ENCODE peak calls at places on chromosome 3, in ten cellular contexts. One of them, this sample, is unnamed.

GRCh38 chr3:43692971-43693370 is 2.2 kb downstream of the ABHD5 start:
- DNase-seq in neural crest cell: no peak
- DNase-seq in adrenal gland: no peak
- DNase-seq in GM12864: no peak
- DNase-seq in heart left ventricle: no peak
- DNase-seq in tibial nerve: no peak
- DNase-seq in transverse colon: no peak
- DNase-seq in retinal pigment epithelial cell: no peak
- DNase-seq in fibroblast of mammary gland: no peak
- DNase-seq in omental fat pad: no peak
- DNase-seq in this sample: no peak

GRCh38 chr3:22007376-22007775 is 256.4 kb upstream of the ZNF385D start:
- DNase-seq in neural crest cell: no peak
- DNase-seq in adrenal gland: no peak
- DNase-seq in GM12864: no peak
- DNase-seq in heart left ventricle: no peak
- DNase-seq in tibial nerve: no peak
- DNase-seq in transverse colon: no peak
- DNase-seq in retinal pigment epithelial cell: no peak
- DNase-seq in fibroblast of mammary gland: peak
- DNase-seq in omental fat pad: no peak
- DNase-seq in this sample: no peak

GRCh38 chr3:66472313-66473134 is 28.3 kb downstream of the LRIG1 start:
- DNase-seq in neural crest cell: no peak
- DNase-seq in adrenal gland: no peak
- DNase-seq in GM12864: peak
- DNase-seq in heart left ventricle: no peak
- DNase-seq in tibial nerve: no peak
- DNase-seq in transverse colon: peak
- DNase-seq in retinal pigment epithelial cell: no peak
- DNase-seq in fibroblast of mammary gland: peak
- DNase-seq in omental fat pad: no peak
- DNase-seq in this sample: peak

GRCh38 chr3:51123531-51123930 is 261.6 kb upstream of the MANF start:
- DNase-seq in neural crest cell: no peak
- DNase-seq in adrenal gland: no peak
- DNase-seq in GM12864: no peak
- DNase-seq in heart left ventricle: no peak
- DNase-seq in tibial nerve: no peak
- DNase-seq in transverse colon: no peak
- DNase-seq in retinal pigment epithelial cell: no peak
- DNase-seq in fibroblast of mammary gland: no peak
- DNase-seq in omental fat pad: no peak
- DNase-seq in this sample: no peak

GRCh38 chr3:133384331-133385027 is 15.4 kb upstream of the BFSP2 start:
- DNase-seq in neural crest cell: peak
- DNase-seq in adrenal gland: peak
- DNase-seq in GM12864: no peak
- DNase-seq in heart left ventricle: peak
- DNase-seq in tibial nerve: peak
- DNase-seq in transverse colon: peak
- DNase-seq in retinal pigment epithelial cell: peak
- DNase-seq in fibroblast of mammary gland: peak
- DNase-seq in omental fat pad: no peak
- DNase-seq in this sample: peak

GRCh38 chr3:133049491-133049890 is 11.3 kb downstream of the TMEM108 start:
- DNase-seq in neural crest cell: no peak
- DNase-seq in adrenal gland: peak
- DNase-seq in GM12864: no peak
- DNase-seq in heart left ventricle: no peak
- DNase-seq in tibial nerve: no peak
- DNase-seq in transverse colon: no peak
- DNase-seq in retinal pigment epithelial cell: peak
- DNase-seq in fibroblast of mammary gland: no peak
- DNase-seq in omental fat pad: no peak
- DNase-seq in this sample: no peak

GRCh38 chr3:119257654-119258410 is 17.2 kb upstream of the B4GALT4 start:
- DNase-seq in neural crest cell: no peak
- DNase-seq in adrenal gland: no peak
- DNase-seq in GM12864: peak
- DNase-seq in heart left ventricle: no peak
- DNase-seq in tibial nerve: no peak
- DNase-seq in transverse colon: peak
- DNase-seq in retinal pigment epithelial cell: no peak
- DNase-seq in fibroblast of mammary gland: peak
- DNase-seq in omental fat pad: no peak
- DNase-seq in this sample: peak

GRCh38 chr3:173988912-173989311 is 591.4 kb downstream of the NLGN1 start:
- DNase-seq in neural crest cell: no peak
- DNase-seq in adrenal gland: no peak
- DNase-seq in GM12864: no peak
- DNase-seq in heart left ventricle: no peak
- DNase-seq in tibial nerve: no peak
- DNase-seq in transverse colon: no peak
- DNase-seq in retinal pigment epithelial cell: no peak
- DNase-seq in fibroblast of mammary gland: no peak
- DNase-seq in omental fat pad: no peak
- DNase-seq in this sample: no peak

GRCh38 chr3:69031635-69032034 is 18.2 kb upstream of the EOGT start:
- DNase-seq in neural crest cell: no peak
- DNase-seq in adrenal gland: no peak
- DNase-seq in GM12864: no peak
- DNase-seq in heart left ventricle: no peak
- DNase-seq in tibial nerve: no peak
- DNase-seq in transverse colon: no peak
- DNase-seq in retinal pigment epithelial cell: no peak
- DNase-seq in fibroblast of mammary gland: no peak
- DNase-seq in omental fat pad: no peak
- DNase-seq in this sample: no peak

GRCh38 chr3:191260431-191261303 is 61.6 kb downstream of the OSTN start:
- DNase-seq in neural crest cell: no peak
- DNase-seq in adrenal gland: no peak
- DNase-seq in GM12864: no peak
- DNase-seq in heart left ventricle: no peak
- DNase-seq in tibial nerve: no peak
- DNase-seq in transverse colon: no peak
- DNase-seq in retinal pigment epithelial cell: no peak
- DNase-seq in fibroblast of mammary gland: no peak
- DNase-seq in omental fat pad: no peak
- DNase-seq in this sample: no peak
- TF ChIP-seq CTCF in neural crest cell: no peak
- TF ChIP-seq CTCF in adrenal gland: no peak
- TF ChIP-seq CTCF in GM12864: no peak
- TF ChIP-seq CTCF in heart left ventricle: no peak
- TF ChIP-seq CTCF in tibial nerve: no peak
- TF ChIP-seq CTCF in transverse colon: no peak
- TF ChIP-seq CTCF in retinal pigment epithelial cell: no peak
- TF ChIP-seq CTCF in fibroblast of mammary gland: no peak
- TF ChIP-seq CTCF in omental fat pad: no peak
- TF ChIP-seq CTCF in this sample: no peak

GRCh38 chr3:13200951-13201350 is 127.7 kb upstream of the IQSEC1 start:
- DNase-seq in neural crest cell: no peak
- DNase-seq in adrenal gland: no peak
- DNase-seq in GM12864: no peak
- DNase-seq in heart left ventricle: no peak
- DNase-seq in tibial nerve: no peak
- DNase-seq in transverse colon: no peak
- DNase-seq in retinal pigment epithelial cell: no peak
- DNase-seq in fibroblast of mammary gland: no peak
- DNase-seq in omental fat pad: no peak
- DNase-seq in this sample: no peak
- TF ChIP-seq CTCF in neural crest cell: no peak
- TF ChIP-seq CTCF in adrenal gland: no peak
- TF ChIP-seq CTCF in GM12864: peak
- TF ChIP-seq CTCF in heart left ventricle: no peak
- TF ChIP-seq CTCF in tibial nerve: no peak
- TF ChIP-seq CTCF in transverse colon: no peak
- TF ChIP-seq CTCF in retinal pigment epithelial cell: peak
- TF ChIP-seq CTCF in fibroblast of mammary gland: no peak
- TF ChIP-seq CTCF in omental fat pad: no peak
- TF ChIP-seq CTCF in this sample: no peak

GRCh38 chr3:197491923-197492664 is 63.7 kb downstream of the BDH1 start:
- DNase-seq in neural crest cell: no peak
- DNase-seq in adrenal gland: no peak
- DNase-seq in GM12864: no peak
- DNase-seq in heart left ventricle: no peak
- DNase-seq in tibial nerve: no peak
- DNase-seq in transverse colon: no peak
- DNase-seq in retinal pigment epithelial cell: no peak
- DNase-seq in fibroblast of mammary gland: no peak
- DNase-seq in omental fat pad: no peak
- DNase-seq in this sample: no peak

GRCh38 chr3:197491478-197491877 is 64.3 kb downstream of the BDH1 start:
- DNase-seq in neural crest cell: no peak
- DNase-seq in adrenal gland: no peak
- DNase-seq in GM12864: no peak
- DNase-seq in heart left ventricle: no peak
- DNase-seq in tibial nerve: no peak
- DNase-seq in transverse colon: no peak
- DNase-seq in retinal pigment epithelial cell: no peak
- DNase-seq in fibroblast of mammary gland: no peak
- DNase-seq in omental fat pad: no peak
- DNase-seq in this sample: no peak

GRCh38 chr3:197487911-197488391 is 67.8 kb downstream of the BDH1 start:
- DNase-seq in neural crest cell: no peak
- DNase-seq in adrenal gland: peak
- DNase-seq in GM12864: no peak
- DNase-seq in heart left ventricle: peak
- DNase-seq in tibial nerve: peak
- DNase-seq in transverse colon: no peak
- DNase-seq in retinal pigment epithelial cell: peak
- DNase-seq in fibroblast of mammary gland: peak
- DNase-seq in omental fat pad: no peak
- DNase-seq in this sample: no peak

GRCh38 chr3:197490659-197491058 is 65.1 kb downstream of the BDH1 start:
- DNase-seq in neural crest cell: no peak
- DNase-seq in adrenal gland: no peak
- DNase-seq in GM12864: no peak
- DNase-seq in heart left ventricle: no peak
- DNase-seq in tibial nerve: no peak
- DNase-seq in transverse colon: no peak
- DNase-seq in retinal pigment epithelial cell: no peak
- DNase-seq in fibroblast of mammary gland: no peak
- DNase-seq in omental fat pad: no peak
- DNase-seq in this sample: no peak

GRCh38 chr3:197490098-197490497 is 65.7 kb downstream of the BDH1 start:
- DNase-seq in neural crest cell: no peak
- DNase-seq in adrenal gland: no peak
- DNase-seq in GM12864: no peak
- DNase-seq in heart left ventricle: no peak
- DNase-seq in tibial nerve: no peak
- DNase-seq in transverse colon: no peak
- DNase-seq in retinal pigment epithelial cell: peak
- DNase-seq in fibroblast of mammary gland: no peak
- DNase-seq in omental fat pad: no peak
- DNase-seq in this sample: no peak
- TF ChIP-seq CTCF in neural crest cell: no peak
- TF ChIP-seq CTCF in adrenal gland: no peak
- TF ChIP-seq CTCF in GM12864: no peak
- TF ChIP-seq CTCF in heart left ventricle: no peak
- TF ChIP-seq CTCF in tibial nerve: no peak
- TF ChIP-seq CTCF in transverse colon: no peak
- TF ChIP-seq CTCF in retinal pigment epithelial cell: peak
- TF ChIP-seq CTCF in fibroblast of mammary gland: peak
- TF ChIP-seq CTCF in omental fat pad: no peak
- TF ChIP-seq CTCF in this sample: no peak

GRCh38 chr3:80521081-80521480 is 753.3 kb upstream of the ROBO1 start:
- DNase-seq in neural crest cell: no peak
- DNase-seq in adrenal gland: no peak
- DNase-seq in GM12864: no peak
- DNase-seq in heart left ventricle: no peak
- DNase-seq in tibial nerve: no peak
- DNase-seq in transverse colon: no peak
- DNase-seq in retinal pigment epithelial cell: no peak
- DNase-seq in fibroblast of mammary gland: no peak
- DNase-seq in omental fat pad: no peak
- DNase-seq in this sample: no peak

DNA sequence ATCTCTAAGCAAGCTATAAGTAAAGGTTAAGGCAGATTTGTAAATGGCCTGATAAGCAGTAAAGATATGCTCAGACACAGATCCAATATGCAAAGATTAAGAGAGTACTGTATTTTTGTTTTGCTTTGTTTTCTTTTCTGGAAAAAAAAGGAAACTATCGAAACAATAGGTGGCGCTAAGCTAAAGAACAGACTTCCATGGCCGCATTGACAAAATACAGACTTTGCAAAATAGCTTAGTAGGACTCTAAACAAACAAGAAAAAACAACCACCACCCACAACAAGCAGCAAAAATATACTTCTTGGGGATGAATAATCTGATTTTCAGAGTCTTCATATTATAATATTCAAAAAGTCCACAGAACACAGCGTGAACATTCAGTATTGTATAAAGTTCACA is 758.4 kb upstream of the ROBO1 start:
- DNase-seq in neural crest cell: no peak
- DNase-seq in adrenal gland: no peak
- DNase-seq in GM12864: no peak
- DNase-seq in heart left ventricle: no peak
- DNase-seq in tibial nerve: no peak
- DNase-seq in transverse colon: no peak
- DNase-seq in retinal pigment epithelial cell: no peak
- DNase-seq in fibroblast of mammary gland: no peak
- DNase-seq in omental fat pad: no peak
- DNase-seq in this sample: no peak
- TF ChIP-seq CTCF in neural crest cell: peak
- TF ChIP-seq CTCF in adrenal gland: no peak
- TF ChIP-seq CTCF in GM12864: no peak
- TF ChIP-seq CTCF in heart left ventricle: no peak
- TF ChIP-seq CTCF in tibial nerve: no peak
- TF ChIP-seq CTCF in transverse colon: no peak
- TF ChIP-seq CTCF in retinal pigment epithelial cell: peak
- TF ChIP-seq CTCF in fibroblast of mammary gland: no peak
- TF ChIP-seq CTCF in omental fat pad: no peak
- TF ChIP-seq CTCF in this sample: no peak

DNA sequence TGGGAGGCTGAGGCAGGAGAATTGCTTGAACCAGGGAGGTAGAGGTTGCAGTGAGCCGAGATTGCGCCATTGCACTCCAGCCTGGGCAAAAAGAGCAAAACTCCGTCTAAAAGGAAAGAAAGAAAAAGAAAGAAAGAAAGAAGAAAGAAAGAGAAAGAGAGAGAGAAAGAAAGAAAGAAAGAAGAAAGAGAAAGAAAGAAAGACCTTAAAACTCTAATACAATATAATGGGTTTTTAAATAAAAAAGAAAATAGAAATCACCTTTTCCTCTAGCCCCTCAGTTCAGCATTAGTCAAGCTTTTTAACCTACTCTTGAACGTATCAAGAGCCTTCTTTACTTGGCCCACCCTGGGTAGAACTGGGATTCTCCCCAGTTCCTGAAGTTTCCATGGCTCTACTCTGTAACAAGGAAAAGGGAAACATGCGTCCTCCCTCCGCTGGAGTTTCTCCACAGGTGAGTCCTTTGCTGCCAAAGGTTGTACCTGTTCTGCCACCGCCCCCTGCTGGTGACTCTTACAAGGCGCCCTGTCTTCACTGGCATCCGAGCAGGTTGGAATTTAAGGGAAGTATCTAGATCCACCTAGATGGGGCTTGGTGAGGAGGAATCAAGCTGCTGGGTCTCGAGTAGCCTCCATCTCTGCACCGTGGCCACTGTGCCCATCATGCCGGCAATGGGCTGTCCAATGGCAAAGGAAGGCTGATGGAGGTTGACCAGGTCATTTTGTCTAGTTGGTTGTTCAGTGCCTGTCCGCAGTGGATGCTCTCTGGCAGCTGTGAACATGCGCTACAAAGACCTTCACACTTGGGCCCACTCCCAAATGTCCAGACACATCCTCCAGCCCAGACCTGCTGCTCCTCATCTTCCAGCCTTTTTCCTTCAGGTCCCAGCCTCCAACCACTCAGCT is 20.6 kb upstream of the EPHB3 start:
- DNase-seq in neural crest cell: no peak
- DNase-seq in adrenal gland: peak
- DNase-seq in GM12864: no peak
- DNase-seq in heart left ventricle: peak
- DNase-seq in tibial nerve: no peak
- DNase-seq in transverse colon: peak
- DNase-seq in retinal pigment epithelial cell: no peak
- DNase-seq in fibroblast of mammary gland: peak
- DNase-seq in omental fat pad: peak
- DNase-seq in this sample: peak
- TF ChIP-seq CTCF in neural crest cell: peak
- TF ChIP-seq CTCF in adrenal gland: peak
- TF ChIP-seq CTCF in GM12864: peak
- TF ChIP-seq CTCF in heart left ventricle: peak
- TF ChIP-seq CTCF in tibial nerve: peak
- TF ChIP-seq CTCF in transverse colon: peak
- TF ChIP-seq CTCF in retinal pigment epithelial cell: peak
- TF ChIP-seq CTCF in fibroblast of mammary gland: peak
- TF ChIP-seq CTCF in omental fat pad: no peak
- TF ChIP-seq CTCF in this sample: peak